ENCODE peak calls at places on chromosomes 2 and 18, in ten cellular contexts. H, W, D, F, G, E, T, Z, B and O are unnamed samples.

GRCh38 chr2:26245810-26246209 is 1.1 kb downstream of the HADHB start:
- DNase-seq in E (no peak), D (no peak), G (no peak), F (peak; percentile 40), T (no peak), H (no peak), W (no peak), Z (no peak), B (no peak), O (no peak)

GRCh38 chr18:10794771-10795170 is 268.9 kb downstream of the NAPG start:
- DNase-seq in T (no peak), G (no peak), B (no peak), W (no peak), D (no peak), Z (no peak), F (no peak), H (no peak), E (no peak), O (no peak)

GRCh38 chr2:199991691-199992090 is 36.3 kb downstream of the MAIP1 start:
- DNase-seq in H (no peak), G (no peak), T (no peak), D (no peak), F (no peak), E (no peak), Z (no peak), W (no peak), B (no peak), O (no peak)

GRCh38 chr2:71619230-71619741 is 165.9 kb downstream of the DYSF start:
- DNase-seq in T (no peak), E (peak; percentile 15), B (no peak), H (no peak), W (no peak), D (no peak), F (no peak), G (no peak), Z (no peak), O (peak; percentile 8)

GRCh38 chr2:230319211-230319862 is 7.7 kb upstream of the SP140L start:
- DNase-seq in D (no peak), H (no peak), Z (peak; percentile 50), B (no peak), G (no peak), T (no peak), E (no peak), F (no peak), W (no peak), O (no peak)

GRCh38 chr2:235144291-235144690 is 192.5 kb downstream of the SH3BP4 start:
- DNase-seq in D (no peak), Z (no peak), F (no peak), G (no peak), B (no peak), W (no peak), E (no peak), H (no peak), T (no peak), O (no peak)

GRCh38 chr18:36412778-36413177 is 115.3 kb downstream of the FHOD3 start:
- DNase-seq in E (no peak), Z (no peak), B (peak; percentile 8), W (no peak), G (no peak), T (peak; percentile 4), F (no peak), H (no peak), D (no peak), O (no peak)

GRCh38 chr2:120094795-120095194 is 81.9 kb downstream of the EPB41L5 start:
- DNase-seq in Z (no peak), G (no peak), W (no peak), H (no peak), F (peak; percentile 44), B (no peak), E (no peak), D (no peak), T (no peak), O (no peak)

DNA sequence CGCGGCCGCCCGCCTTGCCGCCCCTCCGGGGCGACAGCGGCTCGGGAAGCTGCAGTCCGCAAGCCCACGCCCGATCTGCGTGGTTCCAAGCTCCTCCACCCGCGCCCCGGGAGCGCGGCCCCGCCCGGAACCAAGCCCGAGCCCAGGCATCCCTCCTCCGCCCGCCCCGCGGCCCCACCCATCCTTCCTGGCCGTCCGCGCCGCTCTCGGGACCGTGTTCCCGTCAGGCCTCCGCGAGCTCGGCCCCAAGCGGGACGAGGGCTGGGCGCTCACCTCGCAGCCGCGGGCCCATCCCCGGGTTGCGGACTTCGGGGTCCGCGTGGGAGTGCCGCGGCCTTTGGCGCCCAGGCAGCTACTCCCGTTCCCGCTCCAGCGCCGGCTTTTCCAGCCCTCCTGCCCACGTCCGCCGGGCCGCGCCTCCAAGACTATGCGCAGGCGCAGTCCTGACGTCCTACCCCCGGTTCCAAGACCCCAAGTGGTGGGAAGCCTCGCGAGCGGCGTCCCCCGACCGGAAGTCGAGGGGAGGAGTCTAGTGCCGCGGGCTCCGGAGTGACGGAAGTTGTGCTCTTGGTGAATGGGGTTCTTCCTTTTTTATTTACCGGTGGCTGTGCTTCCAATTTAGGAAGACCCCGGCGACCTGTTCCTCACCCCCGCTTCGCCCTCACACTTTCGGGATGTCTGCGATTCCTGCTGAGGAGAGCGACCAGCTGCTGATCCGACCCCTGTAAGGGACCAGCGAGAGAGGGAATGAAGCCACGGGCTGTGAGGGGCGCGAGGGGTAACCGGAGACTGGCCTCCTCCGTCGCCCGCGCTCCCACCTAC is at the start of the genes CPSF3 and ITGB1BP1:
- DNase-seq in F (peak; percentile 97), E (peak; percentile 97), G (peak; percentile 99), H (peak; percentile 80), Z (peak; percentile 87), B (peak; percentile 94), W (peak; percentile 95), T (peak; percentile 99), D (peak; percentile 98), O (peak; percentile 99)
- TF ChIP-seq CTCF in F (no peak), E (no peak), G (peak; percentile 19), H (no peak), Z (no peak), B (no peak), W (no peak), T (no peak), D (peak; percentile 37), O (no peak)

GRCh38 chr2:85754313-85755095 is 713 bp downstream of the ATOH8 start:
- DNase-seq in F (peak; percentile 39), Z (peak; percentile 9), W (no peak), B (no peak), D (peak; percentile 29), T (no peak), H (no peak), E (peak; percentile 46), G (peak; percentile 71), O (no peak)
- TF ChIP-seq CTCF in F (no peak), Z (no peak), W (peak; percentile 26), B (peak; percentile 6), D (peak; percentile 39), T (no peak), H (peak; percentile 6), E (no peak), G (peak; percentile 42), O (peak; percentile 48)

GRCh38 chr2:33671198-33671597 is 72.1 kb upstream of the FAM98A start:
- DNase-seq in G (no peak), E (no peak), D (no peak), T (no peak), H (no peak), W (no peak), B (no peak), F (no peak), Z (no peak), O (no peak)

GRCh38 chr2:33673937-33674336 is 74.8 kb upstream of the FAM98A start:
- DNase-seq in D (no peak), E (no peak), F (peak; percentile 25), G (no peak), T (no peak), Z (no peak), B (no peak), W (no peak), H (no peak), O (no peak)

GRCh38 chr2:33672389-33672788 is 73.3 kb upstream of the FAM98A start:
- DNase-seq in F (no peak), B (no peak), W (no peak), G (no peak), T (no peak), E (no peak), D (no peak), H (no peak), Z (no peak), O (no peak)

GRCh38 chr2:33670392-33670937 is 71.4 kb upstream of the FAM98A start:
- DNase-seq in B (no peak), D (no peak), Z (no peak), E (no peak), G (no peak), W (no peak), F (no peak), H (no peak), T (peak; percentile 21), O (no peak)

GRCh38 chr2:33672896-33673295 is 73.8 kb upstream of the FAM98A start:
- DNase-seq in T (no peak), D (no peak), G (no peak), E (no peak), B (no peak), F (no peak), W (no peak), H (no peak), Z (no peak), O (no peak)
- TF ChIP-seq CTCF in T (no peak), D (no peak), G (no peak), E (no peak), B (no peak), F (no peak), W (no peak), H (no peak), Z (no peak), O (no peak)

GRCh38 chr2:28380185-28380584 is 12.5 kb upstream of the FOSL2 start:
- DNase-seq in G (no peak), E (no peak), H (no peak), B (no peak), W (no peak), T (no peak), D (no peak), F (no peak), Z (no peak), O (no peak)

GRCh38 chr2:28377984-28378678 is 14.5 kb upstream of the FOSL2 start:
- DNase-seq in D (no peak), Z (no peak), E (peak; percentile 94), W (no peak), G (no peak), T (no peak), F (no peak), H (no peak), B (no peak), O (no peak)

GRCh38 chr2:28377201-28377816 is 15.3 kb upstream of the FOSL2 start:
- DNase-seq in W (no peak), E (peak; percentile 82), T (no peak), F (no peak), D (no peak), H (no peak), B (no peak), G (no peak), Z (no peak), O (no peak)

GRCh38 chr2:28381225-28382180 is 11.2 kb upstream of the FOSL2 start:
- DNase-seq in E (peak; percentile 74), T (no peak), D (no peak), W (no peak), Z (no peak), B (no peak), F (no peak), G (no peak), H (no peak), O (peak; percentile 21)

DNA sequence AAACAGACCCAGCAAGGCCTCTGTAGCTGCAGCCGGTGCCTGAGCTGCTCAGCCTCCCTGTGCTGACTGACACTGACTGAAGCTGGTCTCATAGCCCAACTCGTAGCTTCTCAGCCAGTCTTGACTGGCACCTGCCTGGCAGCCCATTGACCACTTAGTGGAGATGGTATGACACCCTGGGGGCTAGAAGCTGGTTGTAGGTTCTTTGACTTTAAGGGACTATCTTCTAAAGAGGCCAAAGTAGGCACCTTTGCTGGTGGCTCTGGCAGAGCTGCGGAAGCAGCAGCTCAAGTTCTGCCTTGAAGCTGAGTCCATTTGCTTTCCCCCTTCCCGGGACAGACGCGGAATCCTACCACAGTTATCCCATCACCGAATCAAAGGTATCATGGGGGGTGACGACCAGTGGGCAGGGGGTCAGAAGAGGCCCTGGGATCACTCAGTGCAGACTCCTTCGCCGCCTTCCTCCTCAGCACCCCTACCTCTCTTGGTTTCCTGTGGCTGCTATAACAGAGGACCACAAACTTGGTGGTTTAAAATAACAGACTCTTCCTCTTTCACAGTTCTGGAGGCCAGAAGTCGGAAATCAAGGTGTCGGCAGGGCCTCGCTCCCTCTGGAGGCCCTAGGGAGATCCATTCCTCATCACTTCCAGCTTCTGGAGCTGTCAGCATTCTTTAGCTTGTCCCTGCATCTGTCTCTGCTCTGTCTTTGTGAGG is 13.8 kb upstream of the FOSL2 start:
- DNase-seq in H (no peak), E (no peak), F (no peak), B (no peak), T (no peak), D (no peak), G (no peak), Z (no peak), W (no peak), O (no peak)
- TF ChIP-seq CTCF in H (no peak), E (no peak), F (no peak), B (no peak), T (no peak), D (no peak), G (no peak), Z (no peak), W (no peak), O (no peak)